ENCODE peak calls at places on chromosomes 11 and 22, in nine cellular contexts. One of them, this sample, is unnamed.

GRCh38 chr11:109697140-109697843 is 275.3 kb downstream of the C11orf87 start:
- DNase-seq in neuronal stem cell: peak; percentile 18
- DNase-seq in SK-N-SH: peak; percentile 35
- DNase-seq in MM.1S: peak; percentile 60
- DNase-seq in fibroblast of lung: peak; percentile 51
- DNase-seq in H9: peak; percentile 68
- DNase-seq in keratinocyte: peak; percentile 44
- DNase-seq in IMR-90: peak; percentile 50
- DNase-seq in HCT116: peak; percentile 23
- DNase-seq in this sample: peak; percentile 32

GRCh38 chr11:78595431-78596130 is 20.9 kb upstream of the NARS2 start:
- DNase-seq in fibroblast of lung: no peak
- DNase-seq in neuronal stem cell: no peak
- DNase-seq in SK-N-SH: no peak
- DNase-seq in HCT116: no peak
- DNase-seq in H9: no peak
- DNase-seq in MM.1S: no peak
- DNase-seq in keratinocyte: no peak
- DNase-seq in IMR-90: peak; percentile 34
- DNase-seq in this sample: no peak

GRCh38 chr11:117704416-117705150 is 92.4 kb downstream of the DSCAML1 start:
- DNase-seq in SK-N-SH: no peak
- DNase-seq in MM.1S: no peak
- DNase-seq in keratinocyte: no peak
- DNase-seq in H9: no peak
- DNase-seq in IMR-90: no peak
- DNase-seq in HCT116: no peak
- DNase-seq in neuronal stem cell: no peak
- DNase-seq in fibroblast of lung: no peak
- DNase-seq in this sample: no peak

GRCh38 chr22:25404556-25404922 is 159.9 kb upstream of the GRK3 start:
- DNase-seq in keratinocyte: no peak
- DNase-seq in HCT116: no peak
- DNase-seq in H9: no peak
- DNase-seq in fibroblast of lung: no peak
- DNase-seq in neuronal stem cell: no peak
- DNase-seq in SK-N-SH: peak; percentile 69
- DNase-seq in IMR-90: no peak
- DNase-seq in MM.1S: peak; percentile 10
- DNase-seq in this sample: no peak

GRCh38 chr11:93219440-93219839 is 21.6 kb upstream of the SLC36A4 start:
- DNase-seq in fibroblast of lung: no peak
- DNase-seq in HCT116: no peak
- DNase-seq in IMR-90: no peak
- DNase-seq in SK-N-SH: no peak
- DNase-seq in keratinocyte: no peak
- DNase-seq in neuronal stem cell: no peak
- DNase-seq in H9: no peak
- DNase-seq in MM.1S: no peak
- DNase-seq in this sample: no peak

GRCh38 chr11:95912902-95913560 is 10.9 kb downstream of the MTMR2 start:
- DNase-seq in HCT116: no peak
- DNase-seq in fibroblast of lung: peak; percentile 60
- DNase-seq in IMR-90: peak; percentile 68
- DNase-seq in MM.1S: no peak
- DNase-seq in keratinocyte: no peak
- DNase-seq in SK-N-SH: no peak
- DNase-seq in H9: no peak
- DNase-seq in neuronal stem cell: no peak
- DNase-seq in this sample: no peak

GRCh38 chr22:37226514-37226913 is 14.2 kb upstream of the SSTR3 start:
- DNase-seq in MM.1S: no peak
- DNase-seq in IMR-90: no peak
- DNase-seq in keratinocyte: no peak
- DNase-seq in SK-N-SH: no peak
- DNase-seq in neuronal stem cell: no peak
- DNase-seq in H9: no peak
- DNase-seq in fibroblast of lung: no peak
- DNase-seq in HCT116: no peak
- DNase-seq in this sample: no peak

GRCh38 chr11:44047931-44048431 is at the start of gene ACCSL:
- DNase-seq in H9: peak; percentile 18
- DNase-seq in fibroblast of lung: no peak
- DNase-seq in HCT116: no peak
- DNase-seq in neuronal stem cell: no peak
- DNase-seq in IMR-90: no peak
- DNase-seq in keratinocyte: no peak
- DNase-seq in SK-N-SH: no peak
- DNase-seq in MM.1S: no peak
- DNase-seq in this sample: no peak

GRCh38 chr11:43823316-43823715 is 57.3 kb upstream of the ALKBH3 start:
- DNase-seq in MM.1S: no peak
- DNase-seq in SK-N-SH: no peak
- DNase-seq in HCT116: no peak
- DNase-seq in keratinocyte: no peak
- DNase-seq in IMR-90: no peak
- DNase-seq in H9: no peak
- DNase-seq in fibroblast of lung: no peak
- DNase-seq in neuronal stem cell: no peak
- DNase-seq in this sample: no peak

GRCh38 chr11:113668255-113668654 is 37.9 kb downstream of the TMPRSS5 start:
- DNase-seq in HCT116: no peak
- DNase-seq in neuronal stem cell: no peak
- DNase-seq in H9: no peak
- DNase-seq in SK-N-SH: no peak
- DNase-seq in keratinocyte: no peak
- DNase-seq in IMR-90: no peak
- DNase-seq in fibroblast of lung: peak; percentile 45
- DNase-seq in MM.1S: no peak
- DNase-seq in this sample: no peak

GRCh38 chr11:102430158-102430836 is 22.3 kb downstream of the TMEM123 start:
- DNase-seq in SK-N-SH: no peak
- DNase-seq in keratinocyte: no peak
- DNase-seq in neuronal stem cell: no peak
- DNase-seq in MM.1S: peak; percentile 34
- DNase-seq in H9: no peak
- DNase-seq in fibroblast of lung: peak; percentile 57
- DNase-seq in HCT116: no peak
- DNase-seq in IMR-90: peak; percentile 70
- DNase-seq in this sample: no peak

GRCh38 chr11:102435688-102436087 is 16.9 kb downstream of the TMEM123 start:
- DNase-seq in MM.1S: no peak
- DNase-seq in HCT116: no peak
- DNase-seq in fibroblast of lung: no peak
- DNase-seq in SK-N-SH: no peak
- DNase-seq in keratinocyte: no peak
- DNase-seq in neuronal stem cell: no peak
- DNase-seq in H9: no peak
- DNase-seq in IMR-90: no peak
- DNase-seq in this sample: no peak

GRCh38 chr11:102429691-102430090 is 22.9 kb downstream of the TMEM123 start:
- DNase-seq in H9: no peak
- DNase-seq in MM.1S: no peak
- DNase-seq in keratinocyte: no peak
- DNase-seq in fibroblast of lung: no peak
- DNase-seq in SK-N-SH: no peak
- DNase-seq in IMR-90: no peak
- DNase-seq in neuronal stem cell: no peak
- DNase-seq in HCT116: no peak
- DNase-seq in this sample: no peak

GRCh38 chr11:102428696-102429095 is 23.9 kb downstream of the TMEM123 start:
- DNase-seq in MM.1S: no peak
- DNase-seq in keratinocyte: no peak
- DNase-seq in fibroblast of lung: no peak
- DNase-seq in neuronal stem cell: no peak
- DNase-seq in H9: no peak
- DNase-seq in SK-N-SH: no peak
- DNase-seq in IMR-90: no peak
- DNase-seq in HCT116: no peak
- DNase-seq in this sample: no peak

GRCh38 chr11:102431404-102431803 is 21.2 kb downstream of the TMEM123 start:
- DNase-seq in fibroblast of lung: no peak
- DNase-seq in HCT116: no peak
- DNase-seq in keratinocyte: no peak
- DNase-seq in SK-N-SH: no peak
- DNase-seq in MM.1S: no peak
- DNase-seq in H9: no peak
- DNase-seq in IMR-90: no peak
- DNase-seq in neuronal stem cell: no peak
- DNase-seq in this sample: no peak
- H3K9ac ChIP-seq in fibroblast of lung: no peak overlapping the region
- H3K9ac ChIP-seq in HCT116: no peak overlapping the region
- H3K9ac ChIP-seq in keratinocyte: no peak overlapping the region
- H3K9ac ChIP-seq in SK-N-SH: no peak overlapping the region
- H3K9ac ChIP-seq in MM.1S: no peak overlapping the region
- H3K9ac ChIP-seq in H9: no peak overlapping the region
- H3K9ac ChIP-seq in IMR-90: no peak overlapping the region
- H3K9ac ChIP-seq in neuronal stem cell: no peak overlapping the region
- H3K9ac ChIP-seq in this sample: no peak overlapping the region

GRCh38 chr22:45857519-45857918 is 119.4 kb downstream of the WNT7B start:
- DNase-seq in IMR-90: no peak
- DNase-seq in keratinocyte: no peak
- DNase-seq in SK-N-SH: no peak
- DNase-seq in neuronal stem cell: no peak
- DNase-seq in MM.1S: no peak
- DNase-seq in fibroblast of lung: no peak
- DNase-seq in HCT116: no peak
- DNase-seq in H9: no peak
- DNase-seq in this sample: no peak

GRCh38 chr22:45860201-45860600 is 116.8 kb downstream of the WNT7B start:
- DNase-seq in keratinocyte: no peak
- DNase-seq in H9: no peak
- DNase-seq in fibroblast of lung: no peak
- DNase-seq in MM.1S: no peak
- DNase-seq in IMR-90: no peak
- DNase-seq in HCT116: no peak
- DNase-seq in neuronal stem cell: no peak
- DNase-seq in SK-N-SH: no peak
- DNase-seq in this sample: no peak

GRCh38 chr22:45863981-45864751 is 112.8 kb downstream of the WNT7B start:
- DNase-seq in MM.1S: peak; percentile 45
- DNase-seq in fibroblast of lung: peak; percentile 78
- DNase-seq in HCT116: peak; percentile 33
- DNase-seq in IMR-90: peak; percentile 63
- DNase-seq in H9: peak; percentile 74
- DNase-seq in neuronal stem cell: peak; percentile 72
- DNase-seq in keratinocyte: no peak
- DNase-seq in SK-N-SH: peak; percentile 87
- DNase-seq in this sample: no peak

GRCh38 chr22:45859231-45860161 is 117.5 kb downstream of the WNT7B start:
- DNase-seq in fibroblast of lung: peak; percentile 65
- DNase-seq in HCT116: no peak
- DNase-seq in IMR-90: peak; percentile 21
- DNase-seq in keratinocyte: no peak
- DNase-seq in neuronal stem cell: no peak
- DNase-seq in MM.1S: no peak
- DNase-seq in SK-N-SH: no peak
- DNase-seq in H9: no peak
- DNase-seq in this sample: no peak

DNA sequence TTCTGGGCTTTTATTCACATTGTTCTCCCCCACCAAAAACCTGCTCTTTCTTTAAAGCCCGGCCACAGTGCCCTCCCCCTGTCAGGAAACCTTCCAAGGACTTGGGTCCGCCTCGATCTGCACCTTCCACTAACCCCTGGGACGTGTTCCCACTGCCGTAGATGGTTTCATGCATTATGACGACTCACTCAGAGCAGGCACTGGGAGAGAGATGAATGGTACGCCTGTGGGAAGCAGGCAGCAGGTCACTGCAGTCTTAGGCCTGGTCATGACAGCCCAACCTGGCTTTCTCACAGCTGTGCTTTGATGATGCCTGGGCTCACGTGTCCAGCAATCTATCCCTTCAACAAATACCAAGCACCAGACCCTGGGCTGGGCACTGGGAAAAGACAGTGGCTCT is 115.7 kb downstream of the WNT7B start:
- DNase-seq in keratinocyte: no peak
- DNase-seq in MM.1S: no peak
- DNase-seq in neuronal stem cell: no peak
- DNase-seq in IMR-90: no peak
- DNase-seq in H9: no peak
- DNase-seq in HCT116: no peak
- DNase-seq in fibroblast of lung: no peak
- DNase-seq in SK-N-SH: no peak
- DNase-seq in this sample: no peak
- H3K9ac ChIP-seq in keratinocyte: no peak overlapping the region
- H3K9ac ChIP-seq in MM.1S: no peak overlapping the region
- H3K9ac ChIP-seq in neuronal stem cell: peak overlapping the region; percentile 22
- H3K9ac ChIP-seq in IMR-90: no peak overlapping the region
- H3K9ac ChIP-seq in H9: no peak overlapping the region
- H3K9ac ChIP-seq in HCT116: no peak overlapping the region
- H3K9ac ChIP-seq in fibroblast of lung: no peak overlapping the region
- H3K9ac ChIP-seq in SK-N-SH: no peak overlapping the region
- H3K9ac ChIP-seq in this sample: no peak overlapping the region

GRCh38 chr11:67483498-67483798 is 622 bp downstream of the AIP start:
- DNase-seq in fibroblast of lung: no peak
- DNase-seq in neuronal stem cell: no peak
- DNase-seq in SK-N-SH: no peak
- DNase-seq in H9: no peak
- DNase-seq in HCT116: no peak
- DNase-seq in MM.1S: no peak
- DNase-seq in keratinocyte: no peak
- DNase-seq in IMR-90: no peak
- DNase-seq in this sample: no peak
- H3K9ac ChIP-seq in fibroblast of lung: peak overlapping the region; percentile 54
- H3K9ac ChIP-seq in neuronal stem cell: no peak overlapping the region
- H3K9ac ChIP-seq in SK-N-SH: no peak overlapping the region
- H3K9ac ChIP-seq in H9: no peak overlapping the region
- H3K9ac ChIP-seq in HCT116: peak overlapping the region; percentile 56
- H3K9ac ChIP-seq in MM.1S: no peak overlapping the region
- H3K9ac ChIP-seq in keratinocyte: no peak overlapping the region
- H3K9ac ChIP-seq in IMR-90: no peak overlapping the region
- H3K9ac ChIP-seq in this sample: peak overlapping the region; percentile 73

GRCh38 chr11:126337121-126337471 is 18.4 kb upstream of the ST3GAL4 start:
- DNase-seq in SK-N-SH: no peak
- DNase-seq in fibroblast of lung: no peak
- DNase-seq in IMR-90: no peak
- DNase-seq in HCT116: no peak
- DNase-seq in keratinocyte: no peak
- DNase-seq in H9: no peak
- DNase-seq in MM.1S: no peak
- DNase-seq in neuronal stem cell: no peak
- DNase-seq in this sample: no peak

GRCh38 chr11:126336646-126337045 is 18.8 kb upstream of the ST3GAL4 start:
- DNase-seq in IMR-90: no peak
- DNase-seq in SK-N-SH: no peak
- DNase-seq in H9: peak; percentile 65
- DNase-seq in MM.1S: no peak
- DNase-seq in HCT116: no peak
- DNase-seq in neuronal stem cell: no peak
- DNase-seq in keratinocyte: no peak
- DNase-seq in fibroblast of lung: peak; percentile 14
- DNase-seq in this sample: no peak

GRCh38 chr11:126334665-126335462 is 20.6 kb upstream of the ST3GAL4 start:
- DNase-seq in MM.1S: no peak
- DNase-seq in H9: no peak
- DNase-seq in HCT116: no peak
- DNase-seq in neuronal stem cell: no peak
- DNase-seq in IMR-90: peak; percentile 76
- DNase-seq in fibroblast of lung: peak; percentile 75
- DNase-seq in SK-N-SH: no peak
- DNase-seq in keratinocyte: no peak
- DNase-seq in this sample: no peak

GRCh38 chr11:126335463-126335760 is 20.1 kb upstream of the ST3GAL4 start:
- DNase-seq in SK-N-SH: no peak
- DNase-seq in IMR-90: no peak
- DNase-seq in fibroblast of lung: no peak
- DNase-seq in MM.1S: no peak
- DNase-seq in H9: no peak
- DNase-seq in keratinocyte: no peak
- DNase-seq in neuronal stem cell: no peak
- DNase-seq in HCT116: no peak
- DNase-seq in this sample: no peak

GRCh38 chr11:126336065-126336464 is 19.4 kb upstream of the ST3GAL4 start:
- DNase-seq in fibroblast of lung: no peak
- DNase-seq in H9: no peak
- DNase-seq in IMR-90: no peak
- DNase-seq in SK-N-SH: no peak
- DNase-seq in neuronal stem cell: no peak
- DNase-seq in MM.1S: no peak
- DNase-seq in HCT116: no peak
- DNase-seq in keratinocyte: no peak
- DNase-seq in this sample: no peak
- H3K9ac ChIP-seq in fibroblast of lung: no peak overlapping the region
- H3K9ac ChIP-seq in H9: no peak overlapping the region
- H3K9ac ChIP-seq in IMR-90: no peak overlapping the region
- H3K9ac ChIP-seq in SK-N-SH: no peak overlapping the region
- H3K9ac ChIP-seq in neuronal stem cell: no peak overlapping the region
- H3K9ac ChIP-seq in MM.1S: no peak overlapping the region
- H3K9ac ChIP-seq in HCT116: no peak overlapping the region
- H3K9ac ChIP-seq in keratinocyte: no peak overlapping the region
- H3K9ac ChIP-seq in this sample: no peak overlapping the region

This sample was measured in SK-N-MC.